ENCODE peak calls at places on chromosome 19, in seven cellular contexts. One of them, this sample, is unnamed.
A peak's percentile ranks its signal among the peaks of the same experiment; 100 is the strongest.

GRCh38 chr19:2714531-2715269 is 6.5 kb downstream of the DIRAS1 start:
- DNase-seq in AG20443: no peak
- DNase-seq in KBM-7: no peak
- DNase-seq in D721Med: no peak
- DNase-seq in WTC11: no peak
- DNase-seq in foreskin fibroblast: no peak
- DNase-seq in A172: no peak
- DNase-seq in this sample: peak; percentile 56

GRCh38 chr19:1079566-1080111 is 12.7 kb downstream of the ARHGAP45 start:
- DNase-seq in D721Med: no peak
- DNase-seq in WTC11: no peak
- DNase-seq in KBM-7: no peak
- DNase-seq in AG20443: no peak
- DNase-seq in A172: no peak
- DNase-seq in foreskin fibroblast: no peak
- DNase-seq in this sample: peak; percentile 53

GRCh38 chr19:51489113-51489512 is 10.8 kb downstream of the CEACAM18 start:
- DNase-seq in D721Med: no peak
- DNase-seq in KBM-7: no peak
- DNase-seq in WTC11: no peak
- DNase-seq in A172: no peak
- DNase-seq in foreskin fibroblast: no peak
- DNase-seq in AG20443: no peak
- DNase-seq in this sample: no peak

GRCh38 chr19:2059422-2060201 is 8.6 kb upstream of the MKNK2 start:
- DNase-seq in D721Med: no peak
- DNase-seq in AG20443: peak; percentile 71
- DNase-seq in A172: peak; percentile 94
- DNase-seq in foreskin fibroblast: peak; percentile 67
- DNase-seq in WTC11: no peak
- DNase-seq in KBM-7: no peak
- DNase-seq in this sample: peak; percentile 80

GRCh38 chr19:47476438-47476972 is 4.8 kb upstream of the SLC8A2 start:
- DNase-seq in AG20443: no peak
- DNase-seq in D721Med: no peak
- DNase-seq in WTC11: no peak
- DNase-seq in foreskin fibroblast: no peak
- DNase-seq in A172: no peak
- DNase-seq in KBM-7: no peak
- DNase-seq in this sample: no peak

GRCh38 chr19:49812997-49813861 is at the start of gene FUZ:
- DNase-seq in WTC11: peak; percentile 98
- DNase-seq in D721Med: peak; percentile 98
- DNase-seq in A172: peak; percentile 99
- DNase-seq in AG20443: peak; percentile 93
- DNase-seq in KBM-7: peak; percentile 96
- DNase-seq in foreskin fibroblast: peak; percentile 98
- DNase-seq in this sample: peak; percentile 99

GRCh38 chr19:33512021-33512420 is 9.6 kb downstream of the PEPD start:
- DNase-seq in D721Med: no peak
- DNase-seq in A172: no peak
- DNase-seq in AG20443: no peak
- DNase-seq in foreskin fibroblast: no peak
- DNase-seq in KBM-7: no peak
- DNase-seq in WTC11: no peak
- DNase-seq in this sample: peak; percentile 32

GRCh38 chr19:47781590-47782318 is 3.3 kb downstream of the SELENOW start:
- DNase-seq in D721Med: no peak
- DNase-seq in foreskin fibroblast: no peak
- DNase-seq in A172: no peak
- DNase-seq in KBM-7: no peak
- DNase-seq in AG20443: peak; percentile 45
- DNase-seq in WTC11: no peak
- DNase-seq in this sample: no peak

GRCh38 chr19:16185925-16186234 is 670 bp downstream of the FAM32A start:
- DNase-seq in A172: peak; percentile 30
- DNase-seq in KBM-7: peak; percentile 63
- DNase-seq in D721Med: no peak
- DNase-seq in AG20443: no peak
- DNase-seq in foreskin fibroblast: peak; percentile 28
- DNase-seq in WTC11: no peak
- DNase-seq in this sample: no peak

GRCh38 chr19:49741210-49741844 is 21.8 kb downstream of the TSKS start:
- DNase-seq in D721Med: no peak
- DNase-seq in AG20443: no peak
- DNase-seq in foreskin fibroblast: no peak
- DNase-seq in WTC11: no peak
- DNase-seq in A172: no peak
- DNase-seq in KBM-7: no peak
- DNase-seq in this sample: no peak

GRCh38 chr19:35040826-35041547 is 534 bp upstream of the HPN start:
- DNase-seq in WTC11: peak; percentile 81
- DNase-seq in A172: no peak
- DNase-seq in KBM-7: no peak
- DNase-seq in foreskin fibroblast: no peak
- DNase-seq in D721Med: no peak
- DNase-seq in AG20443: no peak
- DNase-seq in this sample: peak; percentile 96

GRCh38 chr19:57559008-57559403 is 657 bp downstream of the ZNF550 start:
- DNase-seq in AG20443: peak; percentile 57
- DNase-seq in D721Med: no peak
- DNase-seq in A172: no peak
- DNase-seq in KBM-7: peak; percentile 20
- DNase-seq in WTC11: peak; percentile 18
- DNase-seq in foreskin fibroblast: peak; percentile 33
- DNase-seq in this sample: no peak

GRCh38 chr19:1063909-1064660 is 2.9 kb upstream of the ARHGAP45 start:
- DNase-seq in D721Med: no peak
- DNase-seq in WTC11: peak; percentile 74
- DNase-seq in AG20443: no peak
- DNase-seq in foreskin fibroblast: no peak
- DNase-seq in A172: no peak
- DNase-seq in KBM-7: no peak
- DNase-seq in this sample: peak; percentile 51

GRCh38 chr19:36719687-36720556 is 32.5 kb downstream of the ZNF567 start:
- DNase-seq in WTC11: no peak
- DNase-seq in D721Med: no peak
- DNase-seq in KBM-7: peak; percentile 28
- DNase-seq in AG20443: no peak
- DNase-seq in A172: peak; percentile 3
- DNase-seq in foreskin fibroblast: no peak
- DNase-seq in this sample: no peak

GRCh38 chr19:48403606-48404005 is 10.1 kb downstream of the GRIN2D start:
- DNase-seq in KBM-7: peak; percentile 60
- DNase-seq in A172: peak; percentile 67
- DNase-seq in D721Med: peak; percentile 81
- DNase-seq in WTC11: peak; percentile 71
- DNase-seq in AG20443: peak; percentile 58
- DNase-seq in foreskin fibroblast: no peak
- DNase-seq in this sample: no peak

GRCh38 chr19:40512473-40513344 is 45.9 kb downstream of the SPTBN4 start:
- DNase-seq in AG20443: peak; percentile 70
- DNase-seq in foreskin fibroblast: no peak
- DNase-seq in WTC11: peak; percentile 67
- DNase-seq in D721Med: no peak
- DNase-seq in KBM-7: no peak
- DNase-seq in A172: no peak
- DNase-seq in this sample: no peak

GRCh38 chr19:35247526-35248309 is 1.1 kb upstream of the LSR start:
- DNase-seq in KBM-7: no peak
- DNase-seq in WTC11: peak; percentile 96
- DNase-seq in foreskin fibroblast: no peak
- DNase-seq in A172: peak; percentile 28
- DNase-seq in AG20443: peak; percentile 18
- DNase-seq in D721Med: no peak
- DNase-seq in this sample: peak; percentile 34

GRCh38 chr19:55820037-55820436 is 11.8 kb downstream of the NLRP11 start:
- DNase-seq in foreskin fibroblast: no peak
- DNase-seq in A172: no peak
- DNase-seq in D721Med: no peak
- DNase-seq in WTC11: no peak
- DNase-seq in KBM-7: no peak
- DNase-seq in AG20443: no peak
- DNase-seq in this sample: no peak

GRCh38 chr19:38443458-38444001 is 10.0 kb downstream of the RYR1 start:
- DNase-seq in AG20443: no peak
- DNase-seq in D721Med: no peak
- DNase-seq in KBM-7: no peak
- DNase-seq in foreskin fibroblast: no peak
- DNase-seq in A172: no peak
- DNase-seq in WTC11: no peak
- DNase-seq in this sample: no peak

GRCh38 chr19:28436320-28436719 is 776.6 kb downstream of the UQCRFS1 start:
- DNase-seq in KBM-7: no peak
- DNase-seq in AG20443: no peak
- DNase-seq in WTC11: no peak
- DNase-seq in A172: no peak
- DNase-seq in D721Med: no peak
- DNase-seq in foreskin fibroblast: no peak
- DNase-seq in this sample: no peak

GRCh38 chr19:49133621-49134454 is 14.5 kb downstream of the PPFIA3 start:
- DNase-seq in AG20443: peak; percentile 70
- DNase-seq in KBM-7: no peak
- DNase-seq in WTC11: peak; percentile 90
- DNase-seq in D721Med: no peak
- DNase-seq in foreskin fibroblast: no peak
- DNase-seq in A172: no peak
- DNase-seq in this sample: peak; percentile 86

GRCh38 chr19:29162694-29163093 is 50.3 kb downstream of the UQCRFS1 start:
- DNase-seq in D721Med: no peak
- DNase-seq in AG20443: no peak
- DNase-seq in A172: no peak
- DNase-seq in KBM-7: no peak
- DNase-seq in WTC11: no peak
- DNase-seq in foreskin fibroblast: no peak
- DNase-seq in this sample: no peak

GRCh38 chr19:14413765-14414171 is 5.4 kb downstream of the DDX39A start:
- DNase-seq in A172: no peak
- DNase-seq in KBM-7: no peak
- DNase-seq in foreskin fibroblast: no peak
- DNase-seq in D721Med: no peak
- DNase-seq in WTC11: no peak
- DNase-seq in AG20443: no peak
- DNase-seq in this sample: no peak

GRCh38 chr19:47618771-47619170 is 9.8 kb downstream of the BICRA start:
- DNase-seq in WTC11: no peak
- DNase-seq in D721Med: no peak
- DNase-seq in foreskin fibroblast: no peak
- DNase-seq in KBM-7: no peak
- DNase-seq in A172: no peak
- DNase-seq in AG20443: no peak
- DNase-seq in this sample: peak; percentile 84

GRCh38 chr19:37763488-37763887 is 15.9 kb downstream of the ZNF573 start:
- DNase-seq in KBM-7: no peak
- DNase-seq in AG20443: no peak
- DNase-seq in foreskin fibroblast: no peak
- DNase-seq in WTC11: no peak
- DNase-seq in D721Med: no peak
- DNase-seq in A172: peak; percentile 29
- DNase-seq in this sample: no peak

GRCh38 chr19:2207991-2208860 is 27.9 kb downstream of the PLEKHJ1 start:
- DNase-seq in foreskin fibroblast: peak; percentile 86
- DNase-seq in AG20443: peak; percentile 98
- DNase-seq in D721Med: no peak
- DNase-seq in A172: peak; percentile 92
- DNase-seq in WTC11: peak; percentile 68
- DNase-seq in KBM-7: no peak
- DNase-seq in this sample: no peak

GRCh38 chr19:18742838-18743237 is 48.3 kb downstream of the COMP start:
- DNase-seq in A172: no peak
- DNase-seq in KBM-7: no peak
- DNase-seq in AG20443: no peak
- DNase-seq in foreskin fibroblast: no peak
- DNase-seq in WTC11: no peak
- DNase-seq in D721Med: no peak
- DNase-seq in this sample: peak; percentile 46

GRCh38 chr19:48633148-48634035 is 3.8 kb downstream of the DBP start:
- DNase-seq in foreskin fibroblast: no peak
- DNase-seq in AG20443: no peak
- DNase-seq in D721Med: no peak
- DNase-seq in WTC11: no peak
- DNase-seq in KBM-7: no peak
- DNase-seq in A172: no peak
- DNase-seq in this sample: peak; percentile 55

GRCh38 chr19:23116802-23117571 is at the start of gene ZNF730:
- DNase-seq in AG20443: peak; percentile 64
- DNase-seq in foreskin fibroblast: peak; percentile 40
- DNase-seq in KBM-7: peak; percentile 91
- DNase-seq in WTC11: peak; percentile 84
- DNase-seq in A172: peak; percentile 42
- DNase-seq in D721Med: no peak
- DNase-seq in this sample: no peak

GRCh38 chr19:4580961-4581380 is 21.5 kb upstream of the SEMA6B start:
- DNase-seq in D721Med: no peak
- DNase-seq in WTC11: no peak
- DNase-seq in KBM-7: no peak
- DNase-seq in A172: no peak
- DNase-seq in foreskin fibroblast: no peak
- DNase-seq in AG20443: no peak
- DNase-seq in this sample: no peak

GRCh38 chr19:55486971-55487883 is 1.0 kb upstream of the SSC5D start:
- DNase-seq in D721Med: no peak
- DNase-seq in AG20443: peak; percentile 93
- DNase-seq in foreskin fibroblast: peak; percentile 96
- DNase-seq in A172: peak; percentile 94
- DNase-seq in KBM-7: peak; percentile 57
- DNase-seq in WTC11: no peak
- DNase-seq in this sample: peak; percentile 81

GRCh38 chr19:13588953-13589833 is 82.9 kb upstream of the CACNA1A start:
- DNase-seq in KBM-7: peak; percentile 85
- DNase-seq in WTC11: peak; percentile 90
- DNase-seq in AG20443: peak; percentile 89
- DNase-seq in D721Med: no peak
- DNase-seq in A172: peak; percentile 60
- DNase-seq in foreskin fibroblast: peak; percentile 41
- DNase-seq in this sample: peak; percentile 89

GRCh38 chr19:45161715-45162463 is 1.1 kb upstream of the NKPD1 start:
- DNase-seq in AG20443: peak; percentile 74
- DNase-seq in D721Med: no peak
- DNase-seq in KBM-7: no peak
- DNase-seq in A172: no peak
- DNase-seq in WTC11: peak; percentile 79
- DNase-seq in foreskin fibroblast: no peak
- DNase-seq in this sample: peak; percentile 60

GRCh38 chr19:801861-802496 is 4.7 kb downstream of the PTBP1 start:
- DNase-seq in KBM-7: no peak
- DNase-seq in foreskin fibroblast: no peak
- DNase-seq in AG20443: peak; percentile 38
- DNase-seq in D721Med: peak; percentile 28
- DNase-seq in WTC11: no peak
- DNase-seq in A172: no peak
- DNase-seq in this sample: peak; percentile 70

GRCh38 chr19:12779162-12779993 is 4.0 kb upstream of the HOOK2 start:
- DNase-seq in WTC11: no peak
- DNase-seq in A172: peak; percentile 65
- DNase-seq in AG20443: peak; percentile 50
- DNase-seq in KBM-7: peak; percentile 29
- DNase-seq in D721Med: no peak
- DNase-seq in foreskin fibroblast: peak; percentile 67
- DNase-seq in this sample: peak; percentile 85

GRCh38 chr19:30085394-30085793 is 143.4 kb downstream of the URI1 start:
- DNase-seq in AG20443: no peak
- DNase-seq in D721Med: no peak
- DNase-seq in WTC11: peak; percentile 62
- DNase-seq in KBM-7: peak; percentile 17
- DNase-seq in A172: no peak
- DNase-seq in foreskin fibroblast: no peak
- DNase-seq in this sample: peak; percentile 63

GRCh38 chr19:55418185-55418584 is 10.6 kb upstream of the UBE2S start:
- DNase-seq in foreskin fibroblast: peak; percentile 79
- DNase-seq in WTC11: peak; percentile 71
- DNase-seq in A172: peak; percentile 90
- DNase-seq in AG20443: peak; percentile 88
- DNase-seq in D721Med: peak; percentile 87
- DNase-seq in KBM-7: peak; percentile 78
- DNase-seq in this sample: no peak

GRCh38 chr19:53612762-53613526 is 18.9 kb upstream of the DPRX start:
- DNase-seq in AG20443: no peak
- DNase-seq in D721Med: no peak
- DNase-seq in WTC11: peak; percentile 82
- DNase-seq in KBM-7: no peak
- DNase-seq in A172: no peak
- DNase-seq in foreskin fibroblast: no peak
- DNase-seq in this sample: no peak